ENCODE peak calls at places on chromosomes 6 and 20, in four cellular contexts. One of them, this sample, is unnamed.
A peak's percentile ranks its signal among the peaks of the same experiment; 100 is the strongest.

GRCh38 chr6:114290864-114291263 is 52.0 kb downstream of the HS3ST5 start:
- DNase-seq in neural progenitor cell: no peak
- DNase-seq in thyroid gland: no peak
- DNase-seq in PC-9: no peak
- DNase-seq in this sample: no peak

GRCh38 chr20:40809361-40809760 is 120.3 kb upstream of the MAFB start:
- DNase-seq in thyroid gland: no peak
- DNase-seq in neural progenitor cell: no peak
- DNase-seq in PC-9: no peak
- DNase-seq in this sample: no peak

GRCh38 chr6:35048031-35048613 is 93.0 kb downstream of the TCP11 start:
- DNase-seq in PC-9: no peak
- DNase-seq in neural progenitor cell: peak; percentile 84
- DNase-seq in thyroid gland: no peak
- DNase-seq in this sample: no peak

GRCh38 chr6:148758492-148758891 is 11.7 kb downstream of the UST start:
- DNase-seq in thyroid gland: no peak
- DNase-seq in neural progenitor cell: no peak
- DNase-seq in PC-9: no peak
- DNase-seq in this sample: no peak

GRCh38 chr6:117280922-117281321 is 15.6 kb downstream of the VGLL2 start:
- DNase-seq in neural progenitor cell: no peak
- DNase-seq in thyroid gland: no peak
- DNase-seq in PC-9: no peak
- DNase-seq in this sample: peak; percentile 30

GRCh38 chr20:43667341-43668132 is 623 bp downstream of the MYBL2 start:
- DNase-seq in thyroid gland: no peak
- DNase-seq in neural progenitor cell: peak; percentile 67
- DNase-seq in PC-9: peak; percentile 24
- DNase-seq in this sample: peak; percentile 67

GRCh38 chr6:170388113-170388512 is 81.6 kb downstream of the FAM120B start:
- DNase-seq in neural progenitor cell: no peak
- DNase-seq in PC-9: no peak
- DNase-seq in thyroid gland: no peak
- DNase-seq in this sample: no peak

GRCh38 chr20:63955281-63955845 is 853 bp downstream of the UCKL1 start:
- DNase-seq in neural progenitor cell: peak; percentile 70
- DNase-seq in thyroid gland: peak; percentile 57
- DNase-seq in PC-9: peak; percentile 59
- DNase-seq in this sample: peak; percentile 67

GRCh38 chr6:127554435-127555006 is 22.5 kb upstream of the C6orf58 start:
- DNase-seq in PC-9: peak; percentile 31
- DNase-seq in neural progenitor cell: peak; percentile 62
- DNase-seq in thyroid gland: no peak
- DNase-seq in this sample: peak; percentile 54

GRCh38 chr6:100176321-100176950 is 182.4 kb upstream of the MCHR2 start:
- DNase-seq in PC-9: peak; percentile 42
- DNase-seq in neural progenitor cell: peak; percentile 54
- DNase-seq in thyroid gland: no peak
- DNase-seq in this sample: peak; percentile 53

GRCh38 chr6:43667245-43668150 is 20.1 kb downstream of the MRPS18A start:
- DNase-seq in neural progenitor cell: peak; percentile 84
- DNase-seq in PC-9: peak; percentile 86
- DNase-seq in thyroid gland: peak; percentile 82
- DNase-seq in this sample: peak; percentile 94

GRCh38 chr6:116797585-116797984 is 31.3 kb downstream of the GPRC6A start:
- DNase-seq in neural progenitor cell: no peak
- DNase-seq in PC-9: no peak
- DNase-seq in thyroid gland: no peak
- DNase-seq in this sample: no peak

GRCh38 chr6:81772741-81773140 is 20.3 kb upstream of the TENT5A start:
- DNase-seq in thyroid gland: no peak
- DNase-seq in PC-9: peak; percentile 22
- DNase-seq in neural progenitor cell: no peak
- DNase-seq in this sample: no peak

GRCh38 chr20:17179840-17180239 is 47.0 kb upstream of the PCSK2 start:
- DNase-seq in thyroid gland: no peak
- DNase-seq in PC-9: no peak
- DNase-seq in neural progenitor cell: no peak
- DNase-seq in this sample: no peak

GRCh38 chr6:110180228-110181008 is at the start of gene CDC40:
- DNase-seq in thyroid gland: peak; percentile 54
- DNase-seq in PC-9: peak; percentile 47
- DNase-seq in neural progenitor cell: peak; percentile 77
- DNase-seq in this sample: peak; percentile 35

GRCh38 chr6:147222160-147222838 is 18.1 kb downstream of the STXBP5 start:
- DNase-seq in PC-9: no peak
- DNase-seq in neural progenitor cell: no peak
- DNase-seq in thyroid gland: no peak
- DNase-seq in this sample: no peak

GRCh38 chr6:110689275-110689935 is 125.9 kb downstream of the CDK19 start:
- DNase-seq in PC-9: no peak
- DNase-seq in thyroid gland: peak; percentile 41
- DNase-seq in neural progenitor cell: no peak
- DNase-seq in this sample: peak; percentile 40

GRCh38 chr20:49345538-49345937 is 67.7 kb upstream of the ZNFX1 start:
- DNase-seq in thyroid gland: no peak
- DNase-seq in PC-9: peak; percentile 89
- DNase-seq in neural progenitor cell: no peak
- DNase-seq in this sample: peak; percentile 67

GRCh38 chr20:35285806-35286076 is 1.2 kb upstream of the EIF6 start:
- DNase-seq in neural progenitor cell: no peak
- DNase-seq in thyroid gland: no peak
- DNase-seq in PC-9: no peak
- DNase-seq in this sample: no peak

GRCh38 chr6:41252401-41252800 is 24.3 kb downstream of the TREML4 start:
- DNase-seq in neural progenitor cell: no peak
- DNase-seq in thyroid gland: no peak
- DNase-seq in PC-9: no peak
- DNase-seq in this sample: no peak

GRCh38 chr6:56399672-56400263 is 152.4 kb upstream of the COL21A1 start:
- DNase-seq in thyroid gland: no peak
- DNase-seq in PC-9: no peak
- DNase-seq in neural progenitor cell: no peak
- DNase-seq in this sample: peak; percentile 39

GRCh38 chr6:53411451-53411850 is 62.7 kb upstream of the ELOVL5 start:
- DNase-seq in neural progenitor cell: peak; percentile 5
- DNase-seq in PC-9: no peak
- DNase-seq in thyroid gland: no peak
- DNase-seq in this sample: no peak

GRCh38 chr6:33206864-33207568 is 1.3 kb upstream of the RING1 start:
- DNase-seq in PC-9: peak; percentile 42
- DNase-seq in neural progenitor cell: peak; percentile 92
- DNase-seq in thyroid gland: no peak
- DNase-seq in this sample: no peak

GRCh38 chr20:54065601-54066038 is 4.8 kb downstream of the BCAS1 start:
- DNase-seq in PC-9: no peak
- DNase-seq in thyroid gland: no peak
- DNase-seq in neural progenitor cell: no peak
- DNase-seq in this sample: no peak

GRCh38 chr20:16701296-16701695 is 28.5 kb upstream of the SNRPB2 start:
- DNase-seq in neural progenitor cell: peak; percentile 18
- DNase-seq in thyroid gland: peak; percentile 3
- DNase-seq in PC-9: no peak
- DNase-seq in this sample: no peak

GRCh38 chr6:6851059-6851658 is 256.6 kb upstream of the RREB1 start:
- DNase-seq in thyroid gland: no peak
- DNase-seq in neural progenitor cell: no peak
- DNase-seq in PC-9: peak; percentile 39
- DNase-seq in this sample: peak; percentile 18

GRCh38 chr6:83505376-83505775 is 7.0 kb upstream of the PRSS35 start:
- DNase-seq in neural progenitor cell: peak; percentile 71
- DNase-seq in PC-9: no peak
- DNase-seq in thyroid gland: no peak
- DNase-seq in this sample: no peak

GRCh38 chr6:24949020-24949569 is 13.3 kb upstream of the RIPOR2 start:
- DNase-seq in thyroid gland: no peak
- DNase-seq in neural progenitor cell: no peak
- DNase-seq in PC-9: no peak
- DNase-seq in this sample: no peak

GRCh38 chr6:77021778-77022177 is 441.5 kb downstream of the HTR1B start:
- DNase-seq in thyroid gland: no peak
- DNase-seq in neural progenitor cell: no peak
- DNase-seq in PC-9: no peak
- DNase-seq in this sample: no peak

GRCh38 chr6:170463101-170463721 is 89.9 kb downstream of the PSMB1 start:
- DNase-seq in thyroid gland: no peak
- DNase-seq in neural progenitor cell: no peak
- DNase-seq in PC-9: no peak
- DNase-seq in this sample: no peak

GRCh38 chr6:118959903-118960302 is 24.9 kb upstream of the MCM9 start:
- DNase-seq in thyroid gland: peak; percentile 48
- DNase-seq in neural progenitor cell: no peak
- DNase-seq in PC-9: no peak
- DNase-seq in this sample: no peak

GRCh38 chr20:34512955-34513419 is 3.2 kb upstream of the DYNLRB1 start:
- DNase-seq in thyroid gland: no peak
- DNase-seq in PC-9: no peak
- DNase-seq in neural progenitor cell: no peak
- DNase-seq in this sample: no peak

GRCh38 chr6:13120483-13121482 is 207.6 kb downstream of the TBC1D7 start:
- DNase-seq in PC-9: no peak
- DNase-seq in neural progenitor cell: peak; percentile 52
- DNase-seq in thyroid gland: peak; percentile 18
- DNase-seq in this sample: no peak

GRCh38 chr6:157228421-157229218 is 94.7 kb downstream of the TMEM242 start:
- DNase-seq in PC-9: no peak
- DNase-seq in thyroid gland: no peak
- DNase-seq in neural progenitor cell: peak; percentile 79
- DNase-seq in this sample: no peak

GRCh38 chr6:169384291-169384690 is 130.6 kb upstream of the THBS2 start:
- DNase-seq in neural progenitor cell: no peak
- DNase-seq in PC-9: no peak
- DNase-seq in thyroid gland: no peak
- DNase-seq in this sample: no peak

GRCh38 chr20:24782801-24783630 is 166.1 kb upstream of the CST7 start:
- DNase-seq in neural progenitor cell: peak; percentile 21
- DNase-seq in PC-9: no peak
- DNase-seq in thyroid gland: peak; percentile 90
- DNase-seq in this sample: no peak

GRCh38 chr20:56945057-56945456 is 316.0 kb downstream of the TFAP2C start:
- DNase-seq in PC-9: no peak
- DNase-seq in thyroid gland: no peak
- DNase-seq in neural progenitor cell: no peak
- DNase-seq in this sample: no peak
- TF ChIP-seq CTCF in PC-9: peak; percentile 27
- TF ChIP-seq CTCF in thyroid gland: no peak
- TF ChIP-seq CTCF in neural progenitor cell: no peak
- TF ChIP-seq CTCF in this sample: no peak

GRCh38 chr20:38779247-38780097 is 26.0 kb upstream of the PPP1R16B start:
- DNase-seq in neural progenitor cell: peak; percentile 15
- DNase-seq in PC-9: peak; percentile 62
- DNase-seq in thyroid gland: no peak
- DNase-seq in this sample: peak; percentile 65
- TF ChIP-seq CTCF in neural progenitor cell: no peak
- TF ChIP-seq CTCF in PC-9: no peak
- TF ChIP-seq CTCF in thyroid gland: no peak
- TF ChIP-seq CTCF in this sample: no peak

DNA sequence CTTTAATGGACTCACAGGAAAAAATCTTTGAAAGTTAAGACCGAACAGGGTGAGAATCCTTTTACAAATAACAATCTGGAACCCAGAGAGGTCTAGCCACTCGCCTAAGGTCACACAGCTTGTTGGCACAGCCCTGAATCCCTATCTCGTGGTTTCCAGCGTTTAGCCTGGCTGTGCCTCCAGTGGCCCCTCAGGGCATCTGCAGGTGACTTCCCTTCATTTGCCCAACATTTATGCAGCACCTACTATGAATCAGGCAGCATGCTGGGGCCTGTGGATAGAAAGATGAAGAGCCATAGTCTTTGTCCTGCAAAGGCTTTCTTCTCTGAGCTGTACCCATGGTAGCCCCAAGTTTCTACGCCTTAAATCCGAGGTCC is 2.6 kb upstream of the NR2E1 start:
- DNase-seq in neural progenitor cell: peak; percentile 39
- DNase-seq in PC-9: no peak
- DNase-seq in thyroid gland: no peak
- DNase-seq in this sample: no peak
- TF ChIP-seq CTCF in neural progenitor cell: peak; percentile 13
- TF ChIP-seq CTCF in PC-9: no peak
- TF ChIP-seq CTCF in thyroid gland: no peak
- TF ChIP-seq CTCF in this sample: no peak

DNA sequence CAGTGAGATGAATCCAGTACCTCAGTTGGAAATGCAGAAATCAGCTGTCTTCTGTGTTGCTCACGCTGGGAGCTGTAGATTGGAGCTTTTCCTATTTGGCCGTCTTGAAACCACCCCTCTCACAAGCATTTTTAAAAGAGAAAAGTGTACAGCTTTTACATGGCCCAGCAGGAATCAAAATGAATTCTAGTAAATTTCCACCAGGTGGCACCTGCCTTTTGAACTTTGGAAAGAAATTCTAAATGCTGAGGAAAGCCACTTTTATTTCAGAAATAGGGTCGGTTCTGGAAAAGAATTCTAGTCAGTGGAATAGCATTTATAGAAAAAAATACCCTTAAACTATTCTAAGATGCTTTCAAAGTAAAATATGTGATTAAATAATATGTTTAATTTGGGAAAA is 647.8 kb downstream of the CD109 start:
- DNase-seq in neural progenitor cell: no peak
- DNase-seq in PC-9: no peak
- DNase-seq in thyroid gland: no peak
- DNase-seq in this sample: no peak
- TF ChIP-seq CTCF in neural progenitor cell: peak; percentile 23
- TF ChIP-seq CTCF in PC-9: peak; percentile 49
- TF ChIP-seq CTCF in thyroid gland: no peak
- TF ChIP-seq CTCF in this sample: peak; percentile 32

GRCh38 chr6:150741633-150742200 is 123.8 kb upstream of the MTHFD1L start:
- DNase-seq in PC-9: no peak
- DNase-seq in neural progenitor cell: peak; percentile 56
- DNase-seq in thyroid gland: peak; percentile 26
- DNase-seq in this sample: no peak
- TF ChIP-seq CTCF in PC-9: peak; percentile 47
- TF ChIP-seq CTCF in neural progenitor cell: peak; percentile 69
- TF ChIP-seq CTCF in thyroid gland: peak; percentile 48
- TF ChIP-seq CTCF in this sample: no peak

GRCh38 chr6:137304020-137304780 is 85.0 kb upstream of the IFNGR1 start:
- DNase-seq in neural progenitor cell: no peak
- DNase-seq in thyroid gland: no peak
- DNase-seq in PC-9: no peak
- DNase-seq in this sample: peak; percentile 9
- TF ChIP-seq CTCF in neural progenitor cell: no peak
- TF ChIP-seq CTCF in thyroid gland: no peak
- TF ChIP-seq CTCF in PC-9: no peak
- TF ChIP-seq CTCF in this sample: no peak